ENCODE peak calls at places on chromosomes 1 and 21, in eight cellular contexts. One of them, this sample, is unnamed.

GRCh38 chr1:170448661-170449158 is 83.3 kb upstream of the GORAB start:
- DNase-seq in K562: no peak
- DNase-seq in fibroblast of the conjunctiva: no peak
- DNase-seq in stimulated activated naive B cell treated with anti-CD40 and anti-IgM and Interleukin-4, amounts not matched to agents 10 μg/mL and 1 μg/mL and 100 μg/mL, for 72 hours: no peak
- DNase-seq in activated T-cell treated with anti-CD3 and anti-CD28 coated beads for 1 hour: no peak
- DNase-seq in neural progenitor cell: no peak
- DNase-seq in activated naive CD4-positive, alpha-beta T cell: no peak
- DNase-seq in LoVo: no peak
- DNase-seq in this sample: no peak

GRCh38 chr21:41410767-41411448 is 15.1 kb upstream of the MX1 start:
- DNase-seq in LoVo: no peak
- DNase-seq in fibroblast of the conjunctiva: no peak
- DNase-seq in activated T-cell treated with anti-CD3 and anti-CD28 coated beads for 1 hour: no peak
- DNase-seq in neural progenitor cell: no peak
- DNase-seq in K562: no peak
- DNase-seq in activated naive CD4-positive, alpha-beta T cell: no peak
- DNase-seq in stimulated activated naive B cell treated with anti-CD40 and anti-IgM and Interleukin-4, amounts not matched to agents 10 μg/mL and 1 μg/mL and 100 μg/mL, for 72 hours: no peak
- DNase-seq in this sample: no peak

GRCh38 chr1:36414384-36414783 is 16.7 kb upstream of the LSM10 start:
- DNase-seq in fibroblast of the conjunctiva: no peak
- DNase-seq in activated T-cell treated with anti-CD3 and anti-CD28 coated beads for 1 hour: no peak
- DNase-seq in K562: no peak
- DNase-seq in neural progenitor cell: no peak
- DNase-seq in activated naive CD4-positive, alpha-beta T cell: no peak
- DNase-seq in LoVo: no peak
- DNase-seq in stimulated activated naive B cell treated with anti-CD40 and anti-IgM and Interleukin-4, amounts not matched to agents 10 μg/mL and 1 μg/mL and 100 μg/mL, for 72 hours: no peak
- DNase-seq in this sample: no peak

GRCh38 chr1:210910020-210910575 is 223.8 kb downstream of the KCNH1 start:
- DNase-seq in stimulated activated naive B cell treated with anti-CD40 and anti-IgM and Interleukin-4, amounts not matched to agents 10 μg/mL and 1 μg/mL and 100 μg/mL, for 72 hours: no peak
- DNase-seq in fibroblast of the conjunctiva: no peak
- DNase-seq in LoVo: no peak
- DNase-seq in activated naive CD4-positive, alpha-beta T cell: no peak
- DNase-seq in activated T-cell treated with anti-CD3 and anti-CD28 coated beads for 1 hour: no peak
- DNase-seq in K562: no peak
- DNase-seq in neural progenitor cell: no peak
- DNase-seq in this sample: no peak

GRCh38 chr1:240350910-240351331 is 259.2 kb downstream of the FMN2 start:
- DNase-seq in neural progenitor cell: no peak
- DNase-seq in activated naive CD4-positive, alpha-beta T cell: no peak
- DNase-seq in stimulated activated naive B cell treated with anti-CD40 and anti-IgM and Interleukin-4, amounts not matched to agents 10 μg/mL and 1 μg/mL and 100 μg/mL, for 72 hours: no peak
- DNase-seq in LoVo: no peak
- DNase-seq in activated T-cell treated with anti-CD3 and anti-CD28 coated beads for 1 hour: no peak
- DNase-seq in fibroblast of the conjunctiva: no peak
- DNase-seq in K562: no peak
- DNase-seq in this sample: no peak

GRCh38 chr1:167805041-167805556 is 83.3 kb downstream of the MPZL1 start:
- DNase-seq in stimulated activated naive B cell treated with anti-CD40 and anti-IgM and Interleukin-4, amounts not matched to agents 10 μg/mL and 1 μg/mL and 100 μg/mL, for 72 hours: no peak
- DNase-seq in activated T-cell treated with anti-CD3 and anti-CD28 coated beads for 1 hour: no peak
- DNase-seq in neural progenitor cell: no peak
- DNase-seq in LoVo: no peak
- DNase-seq in K562: no peak
- DNase-seq in fibroblast of the conjunctiva: no peak
- DNase-seq in activated naive CD4-positive, alpha-beta T cell: no peak
- DNase-seq in this sample: no peak

GRCh38 chr1:34984435-34985062 is 598 bp downstream of the TMEM35B start:
- DNase-seq in activated naive CD4-positive, alpha-beta T cell: no peak
- DNase-seq in fibroblast of the conjunctiva: no peak
- DNase-seq in LoVo: no peak
- DNase-seq in neural progenitor cell: peak
- DNase-seq in K562: peak
- DNase-seq in stimulated activated naive B cell treated with anti-CD40 and anti-IgM and Interleukin-4, amounts not matched to agents 10 μg/mL and 1 μg/mL and 100 μg/mL, for 72 hours: no peak
- DNase-seq in activated T-cell treated with anti-CD3 and anti-CD28 coated beads for 1 hour: no peak
- DNase-seq in this sample: no peak

GRCh38 chr1:46404482-46405203 is 10.5 kb downstream of the FAAH start:
- DNase-seq in stimulated activated naive B cell treated with anti-CD40 and anti-IgM and Interleukin-4, amounts not matched to agents 10 μg/mL and 1 μg/mL and 100 μg/mL, for 72 hours: no peak
- DNase-seq in fibroblast of the conjunctiva: no peak
- DNase-seq in LoVo: no peak
- DNase-seq in K562: no peak
- DNase-seq in activated T-cell treated with anti-CD3 and anti-CD28 coated beads for 1 hour: no peak
- DNase-seq in neural progenitor cell: no peak
- DNase-seq in activated naive CD4-positive, alpha-beta T cell: no peak
- DNase-seq in this sample: no peak

GRCh38 chr1:87362063-87362833 is 33.6 kb downstream of the LMO4 start:
- DNase-seq in activated T-cell treated with anti-CD3 and anti-CD28 coated beads for 1 hour: no peak
- DNase-seq in fibroblast of the conjunctiva: no peak
- DNase-seq in K562: no peak
- DNase-seq in activated naive CD4-positive, alpha-beta T cell: no peak
- DNase-seq in stimulated activated naive B cell treated with anti-CD40 and anti-IgM and Interleukin-4, amounts not matched to agents 10 μg/mL and 1 μg/mL and 100 μg/mL, for 72 hours: no peak
- DNase-seq in neural progenitor cell: no peak
- DNase-seq in LoVo: no peak
- DNase-seq in this sample: no peak

GRCh38 chr1:33363470-33363861 is 42.6 kb upstream of the A3GALT2 start:
- DNase-seq in activated naive CD4-positive, alpha-beta T cell: no peak
- DNase-seq in K562: no peak
- DNase-seq in neural progenitor cell: peak
- DNase-seq in fibroblast of the conjunctiva: no peak
- DNase-seq in LoVo: no peak
- DNase-seq in stimulated activated naive B cell treated with anti-CD40 and anti-IgM and Interleukin-4, amounts not matched to agents 10 μg/mL and 1 μg/mL and 100 μg/mL, for 72 hours: no peak
- DNase-seq in activated T-cell treated with anti-CD3 and anti-CD28 coated beads for 1 hour: no peak
- DNase-seq in this sample: no peak

GRCh38 chr1:74811421-74812179 is 78.6 kb downstream of the TYW3 start:
- DNase-seq in K562: no peak
- DNase-seq in neural progenitor cell: no peak
- DNase-seq in activated T-cell treated with anti-CD3 and anti-CD28 coated beads for 1 hour: no peak
- DNase-seq in LoVo: no peak
- DNase-seq in fibroblast of the conjunctiva: no peak
- DNase-seq in stimulated activated naive B cell treated with anti-CD40 and anti-IgM and Interleukin-4, amounts not matched to agents 10 μg/mL and 1 μg/mL and 100 μg/mL, for 72 hours: no peak
- DNase-seq in activated naive CD4-positive, alpha-beta T cell: no peak
- DNase-seq in this sample: no peak

GRCh38 chr21:25638634-25639166 is 358 bp upstream of the JAM2 start:
- DNase-seq in fibroblast of the conjunctiva: no peak
- DNase-seq in K562: no peak
- DNase-seq in activated T-cell treated with anti-CD3 and anti-CD28 coated beads for 1 hour: no peak
- DNase-seq in neural progenitor cell: no peak
- DNase-seq in stimulated activated naive B cell treated with anti-CD40 and anti-IgM and Interleukin-4, amounts not matched to agents 10 μg/mL and 1 μg/mL and 100 μg/mL, for 72 hours: no peak
- DNase-seq in LoVo: no peak
- DNase-seq in activated naive CD4-positive, alpha-beta T cell: no peak
- DNase-seq in this sample: no peak

GRCh38 chr1:44854985-44855384 is 11.9 kb upstream of the PTCH2 start:
- DNase-seq in LoVo: no peak
- DNase-seq in activated T-cell treated with anti-CD3 and anti-CD28 coated beads for 1 hour: no peak
- DNase-seq in neural progenitor cell: no peak
- DNase-seq in fibroblast of the conjunctiva: no peak
- DNase-seq in activated naive CD4-positive, alpha-beta T cell: no peak
- DNase-seq in stimulated activated naive B cell treated with anti-CD40 and anti-IgM and Interleukin-4, amounts not matched to agents 10 μg/mL and 1 μg/mL and 100 μg/mL, for 72 hours: no peak
- DNase-seq in K562: no peak
- DNase-seq in this sample: no peak

GRCh38 chr21:42642219-42642745 is 11.1 kb upstream of the PDE9A start:
- DNase-seq in K562: no peak
- DNase-seq in neural progenitor cell: no peak
- DNase-seq in stimulated activated naive B cell treated with anti-CD40 and anti-IgM and Interleukin-4, amounts not matched to agents 10 μg/mL and 1 μg/mL and 100 μg/mL, for 72 hours: no peak
- DNase-seq in activated T-cell treated with anti-CD3 and anti-CD28 coated beads for 1 hour: no peak
- DNase-seq in fibroblast of the conjunctiva: no peak
- DNase-seq in activated naive CD4-positive, alpha-beta T cell: no peak
- DNase-seq in LoVo: no peak
- DNase-seq in this sample: no peak

GRCh38 chr1:48603222-48603621 is 131.2 kb upstream of the SPATA6 start:
- DNase-seq in activated naive CD4-positive, alpha-beta T cell: no peak
- DNase-seq in K562: no peak
- DNase-seq in LoVo: no peak
- DNase-seq in neural progenitor cell: no peak
- DNase-seq in activated T-cell treated with anti-CD3 and anti-CD28 coated beads for 1 hour: no peak
- DNase-seq in fibroblast of the conjunctiva: no peak
- DNase-seq in stimulated activated naive B cell treated with anti-CD40 and anti-IgM and Interleukin-4, amounts not matched to agents 10 μg/mL and 1 μg/mL and 100 μg/mL, for 72 hours: no peak
- DNase-seq in this sample: no peak

GRCh38 chr1:156337052-156337887 is 822 bp downstream of the CCT3 start:
- DNase-seq in stimulated activated naive B cell treated with anti-CD40 and anti-IgM and Interleukin-4, amounts not matched to agents 10 μg/mL and 1 μg/mL and 100 μg/mL, for 72 hours: no peak
- DNase-seq in neural progenitor cell: no peak
- DNase-seq in activated T-cell treated with anti-CD3 and anti-CD28 coated beads for 1 hour: no peak
- DNase-seq in fibroblast of the conjunctiva: no peak
- DNase-seq in activated naive CD4-positive, alpha-beta T cell: no peak
- DNase-seq in K562: no peak
- DNase-seq in LoVo: no peak
- DNase-seq in this sample: no peak

GRCh38 chr1:161071886-161072371 is 2.2 kb upstream of the ARHGAP30 start:
- DNase-seq in fibroblast of the conjunctiva: peak
- DNase-seq in K562: peak
- DNase-seq in LoVo: peak
- DNase-seq in neural progenitor cell: peak
- DNase-seq in activated T-cell treated with anti-CD3 and anti-CD28 coated beads for 1 hour: peak
- DNase-seq in activated naive CD4-positive, alpha-beta T cell: no peak
- DNase-seq in stimulated activated naive B cell treated with anti-CD40 and anti-IgM and Interleukin-4, amounts not matched to agents 10 μg/mL and 1 μg/mL and 100 μg/mL, for 72 hours: peak
- DNase-seq in this sample: no peak

GRCh38 chr1:229887043-229887822 is 179.8 kb upstream of the GALNT2 start:
- DNase-seq in K562: no peak
- DNase-seq in neural progenitor cell: no peak
- DNase-seq in activated naive CD4-positive, alpha-beta T cell: no peak
- DNase-seq in LoVo: no peak
- DNase-seq in stimulated activated naive B cell treated with anti-CD40 and anti-IgM and Interleukin-4, amounts not matched to agents 10 μg/mL and 1 μg/mL and 100 μg/mL, for 72 hours: no peak
- DNase-seq in activated T-cell treated with anti-CD3 and anti-CD28 coated beads for 1 hour: no peak
- DNase-seq in fibroblast of the conjunctiva: no peak
- DNase-seq in this sample: no peak

GRCh38 chr21:24275613-24276012 is 1331.7 kb downstream of the MRPL39 start:
- DNase-seq in LoVo: no peak
- DNase-seq in neural progenitor cell: no peak
- DNase-seq in stimulated activated naive B cell treated with anti-CD40 and anti-IgM and Interleukin-4, amounts not matched to agents 10 μg/mL and 1 μg/mL and 100 μg/mL, for 72 hours: no peak
- DNase-seq in K562: no peak
- DNase-seq in activated T-cell treated with anti-CD3 and anti-CD28 coated beads for 1 hour: no peak
- DNase-seq in activated naive CD4-positive, alpha-beta T cell: no peak
- DNase-seq in fibroblast of the conjunctiva: no peak
- DNase-seq in this sample: no peak

GRCh38 chr1:51410568-51411460 is 80.5 kb upstream of the TTC39A start:
- DNase-seq in activated naive CD4-positive, alpha-beta T cell: no peak
- DNase-seq in LoVo: no peak
- DNase-seq in neural progenitor cell: peak
- DNase-seq in fibroblast of the conjunctiva: no peak
- DNase-seq in activated T-cell treated with anti-CD3 and anti-CD28 coated beads for 1 hour: no peak
- DNase-seq in K562: no peak
- DNase-seq in stimulated activated naive B cell treated with anti-CD40 and anti-IgM and Interleukin-4, amounts not matched to agents 10 μg/mL and 1 μg/mL and 100 μg/mL, for 72 hours: no peak
- DNase-seq in this sample: no peak

GRCh38 chr1:25611843-25612242 is 4.7 kb upstream of the MAN1C1 start:
- DNase-seq in activated naive CD4-positive, alpha-beta T cell: no peak
- DNase-seq in K562: no peak
- DNase-seq in LoVo: no peak
- DNase-seq in neural progenitor cell: no peak
- DNase-seq in stimulated activated naive B cell treated with anti-CD40 and anti-IgM and Interleukin-4, amounts not matched to agents 10 μg/mL and 1 μg/mL and 100 μg/mL, for 72 hours: no peak
- DNase-seq in activated T-cell treated with anti-CD3 and anti-CD28 coated beads for 1 hour: no peak
- DNase-seq in fibroblast of the conjunctiva: no peak
- DNase-seq in this sample: no peak

GRCh38 chr1:73801912-73802429 is 396.0 kb downstream of the LRRIQ3 start:
- DNase-seq in K562: no peak
- DNase-seq in stimulated activated naive B cell treated with anti-CD40 and anti-IgM and Interleukin-4, amounts not matched to agents 10 μg/mL and 1 μg/mL and 100 μg/mL, for 72 hours: no peak
- DNase-seq in activated T-cell treated with anti-CD3 and anti-CD28 coated beads for 1 hour: no peak
- DNase-seq in fibroblast of the conjunctiva: no peak
- DNase-seq in activated naive CD4-positive, alpha-beta T cell: no peak
- DNase-seq in LoVo: no peak
- DNase-seq in neural progenitor cell: no peak
- DNase-seq in this sample: no peak

GRCh38 chr1:165161130-165161529 is 195.4 kb downstream of the LMX1A start:
- DNase-seq in stimulated activated naive B cell treated with anti-CD40 and anti-IgM and Interleukin-4, amounts not matched to agents 10 μg/mL and 1 μg/mL and 100 μg/mL, for 72 hours: no peak
- DNase-seq in neural progenitor cell: no peak
- DNase-seq in LoVo: no peak
- DNase-seq in activated T-cell treated with anti-CD3 and anti-CD28 coated beads for 1 hour: no peak
- DNase-seq in activated naive CD4-positive, alpha-beta T cell: no peak
- DNase-seq in K562: no peak
- DNase-seq in fibroblast of the conjunctiva: no peak
- DNase-seq in this sample: no peak

GRCh38 chr1:9363061-9363471 is 70.4 kb downstream of the SPSB1 start:
- DNase-seq in activated T-cell treated with anti-CD3 and anti-CD28 coated beads for 1 hour: no peak
- DNase-seq in stimulated activated naive B cell treated with anti-CD40 and anti-IgM and Interleukin-4, amounts not matched to agents 10 μg/mL and 1 μg/mL and 100 μg/mL, for 72 hours: no peak
- DNase-seq in neural progenitor cell: no peak
- DNase-seq in fibroblast of the conjunctiva: no peak
- DNase-seq in activated naive CD4-positive, alpha-beta T cell: no peak
- DNase-seq in K562: no peak
- DNase-seq in LoVo: no peak
- DNase-seq in this sample: no peak

GRCh38 chr1:34365295-34365694 is 188.6 kb downstream of the C1orf94 start:
- DNase-seq in LoVo: no peak
- DNase-seq in neural progenitor cell: no peak
- DNase-seq in activated T-cell treated with anti-CD3 and anti-CD28 coated beads for 1 hour: no peak
- DNase-seq in stimulated activated naive B cell treated with anti-CD40 and anti-IgM and Interleukin-4, amounts not matched to agents 10 μg/mL and 1 μg/mL and 100 μg/mL, for 72 hours: no peak
- DNase-seq in activated naive CD4-positive, alpha-beta T cell: no peak
- DNase-seq in fibroblast of the conjunctiva: no peak
- DNase-seq in K562: no peak
- DNase-seq in this sample: no peak